ENCODE peak calls at places on chromosome 15, in eight cellular contexts. M, T, E, I, D, J, X and U are unnamed samples.

GRCh38 chr15:68386587-68387287 is 45.2 kb downstream of the ITGA11 start:
- DNase-seq in I (peak), J (peak), X (no peak), T (peak), E (peak), D (no peak), M (peak), U (peak)

GRCh38 chr15:59166601-59167265 is 39.9 kb upstream of the LDHAL6B start:
- DNase-seq in M (no peak), I (no peak), E (no peak), D (no peak), X (no peak), J (no peak), T (no peak), U (no peak)

GRCh38 chr15:71505962-71506361 is 304.4 kb upstream of the NR2E3 start:
- DNase-seq in T (no peak), D (no peak), M (no peak), E (no peak), X (no peak), J (no peak), I (no peak), U (no peak)

GRCh38 chr15:67815036-67815592 is 10.2 kb upstream of the SKOR1 start:
- DNase-seq in T (no peak), E (no peak), J (no peak), D (no peak), M (peak), X (no peak), I (no peak), U (no peak)

GRCh38 chr15:33722005-33722672 is 246.2 kb upstream of the CHRM5 start:
- DNase-seq in E (no peak), M (no peak), T (no peak), D (peak), J (no peak), I (no peak), X (peak), U (no peak)

GRCh38 chr15:52247032-52247431 is 48.6 kb downstream of the MYO5C start:
- DNase-seq in X (no peak), D (peak), M (no peak), I (no peak), E (no peak), T (no peak), J (no peak), U (no peak)

GRCh38 chr15:41804920-41805666 is 22.8 kb upstream of the JMJD7 start:
- DNase-seq in X (no peak), E (no peak), J (no peak), D (no peak), T (no peak), M (no peak), I (no peak), U (no peak)

GRCh38 chr15:78023081-78023665 is 54.3 kb downstream of the TBC1D2B start:
- DNase-seq in I (no peak), D (no peak), M (no peak), E (no peak), T (no peak), X (no peak), J (no peak), U (no peak)

GRCh38 chr15:69595009-69595825 is 142.6 kb downstream of the RPLP1 start:
- DNase-seq in M (peak), I (no peak), X (peak), D (no peak), E (no peak), T (no peak), J (peak), U (peak)

GRCh38 chr15:62649793-62650420 is 392.6 kb upstream of the TPM1 start:
- DNase-seq in D (peak), M (no peak), I (no peak), J (no peak), E (no peak), X (no peak), T (no peak), U (peak)

GRCh38 chr15:91021516-91022074 is 799 bp downstream of the VPS33B start:
- DNase-seq in T (no peak), I (no peak), E (no peak), M (no peak), X (no peak), J (no peak), D (peak), U (no peak)

GRCh38 chr15:36390491-36390890 is 188.9 kb upstream of the CDIN1 start:
- DNase-seq in M (no peak), E (no peak), I (no peak), X (no peak), T (no peak), J (no peak), D (no peak), U (no peak)

GRCh38 chr15:68819451-68820204 is 1.1 kb downstream of the ANP32A start:
- DNase-seq in M (no peak), D (peak), X (peak), T (no peak), I (peak), J (peak), E (peak), U (peak)

GRCh38 chr15:38843736-38844590 is 279.3 kb upstream of the RASGRP1 start:
- DNase-seq in I (no peak), D (peak), T (no peak), J (no peak), E (no peak), M (no peak), X (no peak), U (no peak)

GRCh38 chr15:68930268-68931022 is at the start of gene SPESP1:
- DNase-seq in I (no peak), J (peak), T (no peak), X (no peak), D (peak), M (peak), E (peak), U (peak)

GRCh38 chr15:45093622-45094357 is 20.2 kb downstream of the DUOX2 start:
- DNase-seq in I (no peak), E (no peak), D (no peak), J (no peak), M (peak), X (no peak), T (no peak), U (no peak)

GRCh38 chr15:70504305-70504951 is 258.9 kb downstream of the UACA start:
- DNase-seq in I (no peak), T (no peak), J (peak), E (peak), M (peak), X (peak), D (peak), U (peak)

GRCh38 chr15:33460166-33460805 is 149.5 kb downstream of the RYR3 start:
- DNase-seq in M (no peak), J (no peak), E (no peak), D (no peak), I (no peak), X (no peak), T (no peak), U (no peak)

GRCh38 chr15:83208357-83208661 is 686 bp upstream of the HDGFL3 start:
- DNase-seq in I (no peak), X (peak), T (no peak), J (no peak), D (no peak), E (no peak), M (no peak), U (no peak)

GRCh38 chr15:69885182-69886041 is 212.3 kb downstream of the TLE3 start:
- DNase-seq in M (no peak), I (no peak), E (no peak), X (no peak), J (no peak), T (no peak), D (no peak), U (no peak)

GRCh38 chr15:88888719-88889118 is 6.6 kb downstream of the HAPLN3 start:
- DNase-seq in E (no peak), J (no peak), T (no peak), I (no peak), M (no peak), X (no peak), D (no peak), U (no peak)

GRCh38 chr15:39777497-39777896 is 5.1 kb downstream of the FSIP1 start:
- DNase-seq in E (no peak), M (no peak), D (peak), J (no peak), X (no peak), T (no peak), I (no peak), U (no peak)

GRCh38 chr15:43515731-43516130 is 1.7 kb upstream of the MAP1A start:
- DNase-seq in I (no peak), M (no peak), T (no peak), D (no peak), J (no peak), E (no peak), X (no peak), U (no peak)

GRCh38 chr15:43516185-43516584 is 1.2 kb upstream of the MAP1A start:
- DNase-seq in D (no peak), I (no peak), M (peak), T (no peak), X (no peak), E (peak), J (no peak), U (peak)

GRCh38 chr15:43517354-43518072 is at the start of gene MAP1A:
- DNase-seq in M (peak), E (peak), T (peak), X (no peak), J (no peak), D (peak), I (no peak), U (peak)

GRCh38 chr15:43518073-43518761 is 809 bp downstream of the MAP1A start:
- DNase-seq in D (peak), I (no peak), J (no peak), T (peak), X (no peak), E (no peak), M (no peak), U (peak)

DNA sequence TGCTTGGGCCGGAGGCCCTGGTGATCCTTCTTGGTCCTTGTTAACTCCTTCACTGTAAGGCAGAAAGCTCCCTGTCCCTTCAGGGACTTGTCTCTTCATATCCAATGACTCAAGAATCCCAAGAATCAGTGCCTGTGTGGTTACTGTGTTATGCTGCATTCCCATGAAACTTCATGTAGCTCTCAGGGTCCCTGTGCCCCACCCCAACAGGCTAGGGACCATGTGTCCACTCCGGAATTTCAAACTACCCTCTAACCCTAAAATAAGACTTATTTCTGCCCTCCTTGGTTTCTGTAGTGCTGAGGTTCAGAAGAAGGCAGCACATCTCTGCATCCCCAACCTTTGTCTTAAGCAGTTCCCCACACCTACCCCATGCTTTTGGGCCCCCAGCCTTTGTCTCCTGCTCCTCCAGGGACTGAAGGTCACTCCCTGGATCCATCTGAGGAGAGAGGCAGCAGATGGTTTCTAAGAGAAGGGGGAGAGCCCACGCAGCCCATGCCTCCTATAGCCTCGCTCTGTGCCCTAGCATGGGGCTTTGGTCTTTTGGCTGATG is 531 bp upstream of the MAP1A start:
- DNase-seq in I (no peak), M (no peak), E (no peak), T (no peak), X (no peak), D (peak), J (no peak), U (no peak)
- H3K4me3 ChIP-seq in I (no peak), M (peak), E (peak), T (no peak), X (no peak), D (peak), J (peak), U (peak)

GRCh38 chr15:34951993-34952392 is 17.5 kb downstream of the AQR start:
- DNase-seq in I (no peak), J (no peak), D (no peak), E (no peak), X (no peak), T (no peak), M (no peak), U (no peak)

GRCh38 chr15:34953851-34954250 is 15.7 kb downstream of the AQR start:
- DNase-seq in M (no peak), X (no peak), I (no peak), T (no peak), E (no peak), D (no peak), J (no peak), U (no peak)

DNA sequence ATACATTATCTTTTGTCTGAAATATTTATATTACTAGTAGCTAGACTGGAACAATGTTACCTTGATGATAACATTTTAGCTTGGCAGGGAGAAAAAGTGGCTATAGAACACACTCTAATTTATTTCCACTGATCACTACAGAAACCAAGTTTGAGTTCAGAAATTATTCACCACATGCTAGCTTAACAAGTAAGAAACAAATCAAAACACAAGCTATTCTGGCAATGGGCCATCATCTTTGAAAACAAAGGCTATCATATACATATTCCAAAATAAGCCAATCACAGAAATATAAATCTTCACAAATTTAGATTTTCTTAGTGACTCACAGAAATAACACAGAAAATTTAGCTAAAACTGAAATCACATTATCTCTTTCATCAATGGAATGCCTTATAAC is 17.1 kb downstream of the AQR start:
- DNase-seq in J (no peak), M (no peak), E (no peak), D (no peak), T (no peak), I (no peak), X (no peak), U (no peak)
- H3K27ac ChIP-seq in J (no peak), M (no peak), E (no peak), D (no peak), T (no peak), I (no peak), X (no peak), U (no peak)

GRCh38 chr15:51080286-51080685 is 14.4 kb downstream of the TNFAIP8L3 start:
- DNase-seq in D (no peak), M (no peak), J (no peak), E (no peak), X (no peak), I (no peak), T (no peak), U (no peak)
- H3K4me3 ChIP-seq in D (no peak), M (no peak), J (no peak), E (no peak), X (no peak), I (no peak), T (no peak), U (no peak)

DNA sequence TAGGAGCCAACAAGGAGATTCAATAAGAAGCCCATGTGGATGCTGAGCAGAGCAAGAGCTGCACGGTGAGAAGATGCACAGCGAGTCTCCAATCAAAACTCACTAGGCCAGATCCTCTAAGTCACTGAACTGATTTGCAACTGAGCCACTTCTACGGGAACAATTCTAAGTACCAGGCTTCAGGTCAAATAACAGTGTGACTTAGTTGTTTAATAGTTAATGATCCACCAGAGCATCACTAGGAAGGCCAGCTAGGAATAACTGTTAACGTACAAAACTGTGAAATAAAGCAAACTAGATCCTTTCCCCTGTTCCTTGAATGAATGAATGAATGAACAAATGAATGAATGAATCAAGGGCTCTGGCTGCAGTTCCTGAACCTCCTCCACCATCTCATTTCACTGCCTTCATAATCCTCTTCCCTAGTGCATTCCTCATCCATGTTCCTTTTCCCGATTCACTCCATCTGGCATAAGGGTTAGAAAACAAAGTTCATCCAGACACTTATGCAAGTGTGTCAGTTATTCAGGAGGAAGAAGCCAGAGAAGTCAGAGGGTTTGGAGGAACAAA is 59.7 kb downstream of the ATP8B4 start:
- DNase-seq in J (no peak), T (no peak), M (no peak), I (no peak), D (no peak), E (no peak), X (no peak), U (no peak)
- H3K27ac ChIP-seq in J (peak), T (no peak), M (no peak), I (no peak), D (no peak), E (no peak), X (no peak), U (no peak)